ENCODE peak calls at places on chromosomes 1 and 21, in five cellular contexts. K is activated CD8-positive, alpha-beta T cell treated with anti-CD3 and anti-CD28 coated beads for 36 hours; P is fibroblast of lung; D is left ventricle myocardium inferior; O is CD4-positive, alpha-beta T cell. M is an unnamed sample.

GRCh38 chr1:53398585-53399365 is 60.4 kb upstream of the DMRTB1 start:
- DNase-seq in K (no peak), P (no peak), D (no peak), O (no peak), M (no peak)

GRCh38 chr1:17520473-17521319 is 18.8 kb upstream of the ARHGEF10L start:
- DNase-seq in K (no peak), P (no peak), D (no peak), O (no peak), M (no peak)

GRCh38 chr21:41616063-41616591 is 108.2 kb upstream of the TMPRSS2 start:
- DNase-seq in K (no peak), P (peak; percentile 93), D (no peak), O (no peak), M (no peak)

GRCh38 chr1:111422546-111423391 is 4.8 kb downstream of the OVGP1 start:
- DNase-seq in K (no peak), P (no peak), D (no peak), O (no peak), M (no peak)

GRCh38 chr1:224067621-224068457 is 46.1 kb upstream of the FBXO28 start:
- DNase-seq in K (peak; percentile 10), P (peak; percentile 49), D (no peak), O (no peak), M (no peak)

GRCh38 chr21:45994738-45995685 is 13.4 kb downstream of the COL6A1 start:
- DNase-seq in K (peak; percentile 0), P (no peak), D (peak; percentile 11), O (no peak), M (no peak)

GRCh38 chr1:57024855-57025254 is 59.0 kb upstream of the C8B start:
- DNase-seq in K (no peak), P (no peak), D (no peak), O (no peak), M (no peak)

GRCh38 chr1:33893147-33893830 is 29.4 kb downstream of the HMGB4 start:
- DNase-seq in K (no peak), P (peak; percentile 87), D (no peak), O (no peak), M (no peak)

GRCh38 chr1:17880429-17880828 is 125.3 kb downstream of the ACTL8 start:
- DNase-seq in K (no peak), P (no peak), D (no peak), O (no peak), M (no peak)

GRCh38 chr1:171717080-171717479 is 24.8 kb downstream of the VAMP4 start:
- DNase-seq in K (no peak), P (peak; percentile 32), D (no peak), O (no peak), M (no peak)

GRCh38 chr1:167121375-167122120 is 27.7 kb downstream of the STYXL2 start:
- DNase-seq in K (peak; percentile 31), P (peak; percentile 50), D (no peak), O (peak; percentile 19), M (no peak)

GRCh38 chr1:54163051-54163450 is 10.3 kb upstream of the CDCP2 start:
- DNase-seq in K (no peak), P (no peak), D (no peak), O (no peak), M (no peak)

GRCh38 chr1:200409761-200410565 is at the start of gene ZNF281:
- DNase-seq in K (peak; percentile 97), P (peak; percentile 88), D (peak; percentile 96), O (peak; percentile 87), M (peak; percentile 98)

GRCh38 chr1:112397051-112397471 is 1.0 kb downstream of the CTTNBP2NL start:
- DNase-seq in K (no peak), P (no peak), D (no peak), O (no peak), M (no peak)

GRCh38 chr1:118004312-118004711 is 74.8 kb downstream of the WDR3 start:
- DNase-seq in K (no peak), P (no peak), D (no peak), O (no peak), M (no peak)

GRCh38 chr1:17561252-17561558 is 21.7 kb downstream of the ARHGEF10L start:
- DNase-seq in K (no peak), P (peak; percentile 28), D (no peak), O (no peak), M (no peak)

GRCh38 chr21:38123626-38124025 is 133.2 kb upstream of the KCNJ15 start:
- DNase-seq in K (no peak), P (no peak), D (no peak), O (no peak), M (no peak)

GRCh38 chr1:160096491-160097116 is 1.8 kb downstream of the IGSF8 start:
- DNase-seq in K (peak; percentile 49), P (peak; percentile 14), D (no peak), O (no peak), M (no peak)

GRCh38 chr1:204141131-204141530 is 10.7 kb downstream of the ETNK2 start:
- DNase-seq in K (no peak), P (no peak), D (no peak), O (no peak), M (no peak)

GRCh38 chr1:57424231-57425027 is 569 bp upstream of the DAB1 start:
- DNase-seq in K (no peak), P (peak; percentile 32), D (peak; percentile 29), O (no peak), M (no peak)

GRCh38 chr21:29718081-29718815 is 221.5 kb downstream of the GRIK1 start:
- DNase-seq in K (no peak), P (peak; percentile 27), D (no peak), O (no peak), M (no peak)

GRCh38 chr21:46124083-46124925 is 26.4 kb downstream of the COL6A2 start:
- DNase-seq in K (no peak), P (no peak), D (no peak), O (no peak), M (no peak)

GRCh38 chr1:17059391-17060128 is 5.7 kb upstream of the SDHB start:
- DNase-seq in K (peak; percentile 52), P (peak; percentile 68), D (peak; percentile 35), O (no peak), M (peak; percentile 71)

GRCh38 chr1:235513495-235514366 is 9.5 kb upstream of the B3GALNT2 start:
- DNase-seq in K (peak; percentile 54), P (peak; percentile 58), D (no peak), O (no peak), M (peak; percentile 32)

GRCh38 chr1:159881930-159882839 is 17.8 kb downstream of the CFAP45 start:
- DNase-seq in K (peak; percentile 25), P (peak; percentile 99), D (peak; percentile 54), O (peak; percentile 9), M (no peak)

GRCh38 chr1:17272641-17273040 is 23.7 kb downstream of the PADI3 start:
- DNase-seq in K (no peak), P (no peak), D (no peak), O (no peak), M (no peak)

DNA sequence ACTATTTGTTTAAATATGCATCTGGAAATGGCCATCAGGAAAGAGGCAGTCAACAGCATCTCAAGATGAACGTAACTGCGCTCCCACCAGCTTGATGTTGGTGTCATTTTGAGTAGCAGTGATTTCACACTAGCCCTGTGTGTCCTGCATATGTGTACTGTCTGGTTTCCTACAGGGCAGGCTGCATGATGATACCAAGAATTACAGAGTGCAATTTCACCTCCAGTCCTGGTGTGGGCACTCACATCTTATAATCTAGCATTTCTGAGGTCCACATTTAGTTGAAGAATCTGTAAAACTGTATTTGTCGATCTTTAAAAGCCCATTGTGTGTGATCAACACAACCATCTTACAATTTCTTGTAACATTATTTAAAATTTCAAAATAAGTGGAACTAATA is 336.4 kb downstream of the PAPPA2 start:
- DNase-seq in K (no peak), P (no peak), D (no peak), O (no peak), M (no peak)
- TF ChIP-seq CTCF in K (no peak), P (no peak), D (no peak), O (no peak), M (no peak)

GRCh38 chr1:63920154-63921117 is 146.6 kb downstream of the ROR1 start:
- DNase-seq in K (no peak), P (peak; percentile 99), D (no peak), O (no peak), M (no peak)
- TF ChIP-seq CTCF in K (no peak), P (peak; percentile 43), D (peak; percentile 24), O (no peak), M (no peak)

GRCh38 chr1:41038110-41038509 is 16.6 kb upstream of the SLFNL1 start:
- DNase-seq in K (no peak), P (no peak), D (no peak), O (no peak), M (no peak)
- TF ChIP-seq CTCF in K (no peak), P (no peak), D (no peak), O (no peak), M (no peak)

DNA sequence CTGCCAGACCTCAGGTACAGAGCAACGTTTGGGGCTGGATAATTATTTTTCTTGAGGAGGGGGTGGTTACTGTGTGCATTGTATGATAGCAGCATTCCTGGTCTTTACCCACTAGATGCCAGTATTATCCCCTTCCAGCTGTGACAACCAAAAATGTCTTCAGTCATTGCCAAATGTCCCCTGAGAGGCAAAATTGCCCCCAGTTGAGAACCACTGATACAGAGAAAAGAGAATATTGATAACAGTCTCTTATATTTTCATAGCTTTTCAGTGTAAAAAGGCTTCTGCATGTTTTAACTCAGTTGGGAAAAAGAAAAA is 51.8 kb upstream of the SYT14 start:
- DNase-seq in K (no peak), P (no peak), D (no peak), O (no peak), M (no peak)
- TF ChIP-seq CTCF in K (no peak), P (no peak), D (no peak), O (no peak), M (no peak)

DNA sequence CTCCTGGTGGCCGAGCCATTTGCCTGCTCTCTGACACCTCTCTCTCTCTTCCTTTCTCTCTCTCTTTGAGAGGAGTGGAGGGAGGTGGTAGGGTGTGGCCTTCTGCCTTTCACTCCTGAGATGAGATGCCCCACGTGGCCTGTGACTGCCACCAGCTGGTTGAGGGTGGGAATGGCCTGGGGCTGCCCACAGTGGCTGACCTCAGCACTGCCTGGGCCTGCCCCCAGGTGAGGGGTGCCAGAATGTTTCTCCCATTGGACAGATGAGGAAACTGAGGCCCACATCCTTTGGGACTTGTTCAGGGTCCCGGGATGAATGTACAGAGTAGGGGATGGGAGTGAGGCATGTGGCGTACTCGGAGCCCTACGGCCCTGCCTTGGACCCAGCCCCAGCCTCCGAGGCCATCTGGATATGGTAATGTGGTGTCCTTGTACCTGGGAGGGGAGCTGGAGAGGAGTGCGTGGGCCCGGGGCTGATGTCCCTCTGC is 12.7 kb upstream of the C1orf167 start:
- DNase-seq in K (peak; percentile 77), P (peak; percentile 12), D (peak; percentile 33), O (peak; percentile 37), M (peak; percentile 78)
- TF ChIP-seq CTCF in K (peak; percentile 52), P (peak; percentile 28), D (peak; percentile 57), O (peak; percentile 71), M (peak; percentile 23)

M was measured in GM10248.